ENCODE peak calls at places on chromosomes 7 and 10, in six cellular contexts. One of them, this sample, is unnamed.

GRCh38 chr10:98110356-98110755 is 24.1 kb upstream of the R3HCC1L start:
- DNase-seq in H1: no peak
- DNase-seq in HepG2: no peak
- DNase-seq in A549: no peak
- DNase-seq in GM12878: no peak
- DNase-seq in SK-N-SH: no peak
- DNase-seq in this sample: no peak

GRCh38 chr10:113088194-113088593 is 138.1 kb downstream of the TCF7L2 start:
- DNase-seq in SK-N-SH: no peak
- DNase-seq in HepG2: no peak
- DNase-seq in GM12878: no peak
- DNase-seq in H1: no peak
- DNase-seq in A549: no peak
- DNase-seq in this sample: no peak

GRCh38 chr10:126935263-126935946 is 30.2 kb downstream of the DOCK1 start:
- DNase-seq in A549: no peak
- DNase-seq in GM12878: no peak
- DNase-seq in HepG2: no peak
- DNase-seq in SK-N-SH: peak; percentile 79
- DNase-seq in H1: no peak
- DNase-seq in this sample: no peak

GRCh38 chr10:30510184-30510931 is 76.4 kb downstream of the MAP3K8 start:
- DNase-seq in SK-N-SH: no peak
- DNase-seq in H1: no peak
- DNase-seq in A549: peak; percentile 79
- DNase-seq in HepG2: no peak
- DNase-seq in GM12878: no peak
- DNase-seq in this sample: peak; percentile 43

GRCh38 chr10:82377608-82378007 is 502.6 kb downstream of the NRG3 start:
- DNase-seq in A549: no peak
- DNase-seq in GM12878: no peak
- DNase-seq in HepG2: no peak
- DNase-seq in H1: no peak
- DNase-seq in SK-N-SH: no peak
- DNase-seq in this sample: no peak

GRCh38 chr10:96511044-96511945 is 2.4 kb downstream of the TLL2 start:
- DNase-seq in GM12878: no peak
- DNase-seq in H1: peak; percentile 44
- DNase-seq in SK-N-SH: peak; percentile 72
- DNase-seq in A549: peak; percentile 68
- DNase-seq in HepG2: peak; percentile 59
- DNase-seq in this sample: peak; percentile 51

GRCh38 chr7:36657031-36657660 is 67.1 kb downstream of the AOAH start:
- DNase-seq in A549: no peak
- DNase-seq in SK-N-SH: no peak
- DNase-seq in HepG2: no peak
- DNase-seq in H1: no peak
- DNase-seq in GM12878: no peak
- DNase-seq in this sample: no peak

GRCh38 chr7:76048668-76048988 is 722 bp downstream of the MDH2 start:
- DNase-seq in SK-N-SH: peak; percentile 57
- DNase-seq in GM12878: no peak
- DNase-seq in A549: peak; percentile 58
- DNase-seq in HepG2: no peak
- DNase-seq in H1: no peak
- DNase-seq in this sample: peak; percentile 69

GRCh38 chr7:23211542-23211941 is 29.7 kb downstream of the NUP42 start:
- DNase-seq in HepG2: no peak
- DNase-seq in GM12878: no peak
- DNase-seq in H1: no peak
- DNase-seq in SK-N-SH: no peak
- DNase-seq in A549: no peak
- DNase-seq in this sample: no peak

GRCh38 chr10:94591461-94592205 is 46.0 kb downstream of the HELLS start:
- DNase-seq in HepG2: no peak
- DNase-seq in A549: no peak
- DNase-seq in H1: no peak
- DNase-seq in GM12878: peak; percentile 26
- DNase-seq in SK-N-SH: no peak
- DNase-seq in this sample: no peak

GRCh38 chr10:91552706-91553105 is 80.2 kb downstream of the PPP1R3C start:
- DNase-seq in GM12878: no peak
- DNase-seq in H1: no peak
- DNase-seq in HepG2: no peak
- DNase-seq in A549: no peak
- DNase-seq in SK-N-SH: no peak
- DNase-seq in this sample: no peak

GRCh38 chr10:34861293-34862004 is 46.4 kb upstream of the PARD3 start:
- DNase-seq in A549: peak; percentile 21
- DNase-seq in SK-N-SH: no peak
- DNase-seq in HepG2: peak; percentile 27
- DNase-seq in GM12878: no peak
- DNase-seq in H1: no peak
- DNase-seq in this sample: no peak
- TF ChIP-seq CHD2 in A549: no peak
- TF ChIP-seq CHD2 in SK-N-SH: no peak
- TF ChIP-seq CHD2 in HepG2: no peak
- TF ChIP-seq CHD2 in GM12878: no peak
- TF ChIP-seq CHD2 in H1: no peak
- TF ChIP-seq CHD2 in this sample: no peak

GRCh38 chr7:50210706-50211115 is 93.8 kb upstream of the IKZF1 start:
- DNase-seq in HepG2: no peak
- DNase-seq in A549: no peak
- DNase-seq in H1: no peak
- DNase-seq in GM12878: no peak
- DNase-seq in SK-N-SH: no peak
- DNase-seq in this sample: no peak

GRCh38 chr7:50211306-50212015 is 93.1 kb upstream of the IKZF1 start:
- DNase-seq in HepG2: no peak
- DNase-seq in A549: no peak
- DNase-seq in GM12878: no peak
- DNase-seq in SK-N-SH: no peak
- DNase-seq in H1: no peak
- DNase-seq in this sample: no peak

GRCh38 chr7:50208335-50208982 is 96.1 kb upstream of the IKZF1 start:
- DNase-seq in H1: no peak
- DNase-seq in A549: no peak
- DNase-seq in HepG2: no peak
- DNase-seq in SK-N-SH: no peak
- DNase-seq in GM12878: no peak
- DNase-seq in this sample: no peak

GRCh38 chr7:50207682-50208255 is 96.7 kb upstream of the IKZF1 start:
- DNase-seq in GM12878: no peak
- DNase-seq in H1: no peak
- DNase-seq in A549: no peak
- DNase-seq in SK-N-SH: no peak
- DNase-seq in HepG2: no peak
- DNase-seq in this sample: no peak

GRCh38 chr7:50209461-50210161 is 94.9 kb upstream of the IKZF1 start:
- DNase-seq in HepG2: no peak
- DNase-seq in H1: no peak
- DNase-seq in GM12878: no peak
- DNase-seq in A549: no peak
- DNase-seq in SK-N-SH: no peak
- DNase-seq in this sample: no peak
- H3K4me1 ChIP-seq in HepG2: no peaks in the 10 kb centered on the region
- H3K4me1 ChIP-seq in H1: no peaks in the 10 kb centered on the region
- H3K4me1 ChIP-seq in GM12878: peaks cover 9% of the 10 kb centered on the region
- H3K4me1 ChIP-seq in A549: no peaks in the 10 kb centered on the region
- H3K4me1 ChIP-seq in SK-N-SH: no peaks in the 10 kb centered on the region
- H3K4me1 ChIP-seq in this sample: peaks cover 10% of the 10 kb centered on the region

DNA sequence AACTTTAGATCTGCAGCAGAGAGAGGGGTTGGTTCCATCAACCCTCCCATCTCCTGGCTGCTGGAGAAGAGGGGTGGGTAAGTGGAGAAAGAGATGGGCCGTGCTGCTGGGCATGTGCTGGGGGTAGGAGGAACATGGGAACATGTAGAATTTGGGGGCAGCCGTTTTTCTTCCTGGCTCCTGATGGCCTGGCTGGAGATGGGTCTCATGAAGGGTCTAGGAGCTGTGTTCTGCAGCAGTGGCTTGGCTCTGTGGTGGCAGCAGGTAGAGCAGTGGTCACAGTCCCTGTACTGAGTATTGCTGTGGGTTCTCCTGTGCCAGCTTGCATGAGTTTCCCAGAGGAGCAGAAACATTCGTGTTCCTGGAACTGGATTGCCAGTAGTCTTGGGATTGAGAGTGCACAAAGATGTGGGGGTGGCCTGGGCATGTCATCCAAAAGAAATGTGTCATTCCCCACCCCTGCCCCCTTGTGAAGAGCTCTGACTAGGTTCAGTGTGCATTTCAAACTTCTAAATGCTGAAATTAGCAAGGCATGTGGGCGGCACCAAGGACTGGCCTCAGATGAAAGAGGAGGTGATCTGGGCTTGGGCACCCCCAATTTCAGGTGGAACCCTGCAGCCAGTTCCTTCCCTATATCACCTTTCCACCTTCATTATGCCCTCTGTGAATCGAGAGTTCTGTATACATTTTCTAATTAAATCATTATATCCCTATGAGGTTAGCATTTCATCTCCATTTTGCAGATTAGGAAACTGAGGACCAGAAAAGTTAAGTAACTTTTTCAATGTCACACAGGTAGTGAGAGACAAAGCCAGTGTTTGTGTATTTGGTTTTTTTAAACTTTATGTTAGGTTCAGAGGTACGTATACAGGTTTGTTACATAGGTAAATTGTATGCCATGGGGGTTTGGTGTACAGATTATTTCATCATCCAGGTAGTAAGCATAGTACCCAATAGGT is 2.1 kb downstream of the CHST3 start:
- DNase-seq in GM12878: no peak
- DNase-seq in H1: no peak
- DNase-seq in SK-N-SH: no peak
- DNase-seq in A549: no peak
- DNase-seq in HepG2: no peak
- DNase-seq in this sample: no peak
- TF ChIP-seq CHD2 in GM12878: no peak
- TF ChIP-seq CHD2 in H1: no peak
- TF ChIP-seq CHD2 in SK-N-SH: no peak
- TF ChIP-seq CHD2 in A549: no peak
- TF ChIP-seq CHD2 in HepG2: no peak
- TF ChIP-seq CHD2 in this sample: no peak

GRCh38 chr7:28149291-28150101 is 31.1 kb downstream of the JAZF1 start:
- DNase-seq in GM12878: peak; percentile 8
- DNase-seq in HepG2: no peak
- DNase-seq in SK-N-SH: no peak
- DNase-seq in H1: no peak
- DNase-seq in A549: no peak
- DNase-seq in this sample: no peak
- H3K4me1 ChIP-seq in GM12878: peaks cover 16% of the 10 kb centered on the region
- H3K4me1 ChIP-seq in HepG2: no peaks in the 10 kb centered on the region
- H3K4me1 ChIP-seq in SK-N-SH: peaks cover 10% of the 10 kb centered on the region
- H3K4me1 ChIP-seq in H1: peaks cover 7% of the 10 kb centered on the region
- H3K4me1 ChIP-seq in A549: no peaks in the 10 kb centered on the region
- H3K4me1 ChIP-seq in this sample: no peaks in the 10 kb centered on the region

This sample was measured in K562.